ENCODE peak calls at places on chromosome 4, in seven cellular contexts. C is HepG2, J is H1, L is HCT116, F is SK-N-SH, B is GM12878, Q is K562. H is an unnamed sample.

GRCh38 chr4:81255524-81255923 is 40.5 kb upstream of the PRKG2 start:
- DNase-seq in Q (no peak), F (no peak), L (no peak), C (no peak), B (no peak), J (no peak), H (no peak)

GRCh38 chr4:121932212-121932974 is 19.5 kb downstream of the TRPC3 start:
- DNase-seq in J (no peak), C (no peak), L (no peak), Q (no peak), F (no peak), B (no peak), H (no peak)

GRCh38 chr4:48342559-48342878 is 1.2 kb downstream of the SLAIN2 start:
- DNase-seq in Q (peak), B (no peak), C (no peak), L (no peak), J (no peak), F (no peak), H (no peak)

GRCh38 chr4:169270156-169270809 is 473 bp downstream of the SH3RF1 start:
- DNase-seq in B (no peak), L (no peak), J (no peak), C (no peak), Q (peak), F (peak), H (peak)

GRCh38 chr4:134935320-134935719 is 733.7 kb upstream of the PABPC4L start:
- DNase-seq in J (no peak), F (peak), L (no peak), Q (peak), C (no peak), B (no peak), H (no peak)

GRCh38 chr4:180363817-180364216 is 1879.4 kb upstream of the TENM3 start:
- DNase-seq in J (no peak), C (no peak), B (no peak), F (no peak), L (no peak), Q (no peak), H (peak)

GRCh38 chr4:120839974-120840751 is 82.4 kb downstream of the PRDM5 start:
- DNase-seq in C (no peak), Q (no peak), J (no peak), L (no peak), F (no peak), B (no peak), H (no peak)

GRCh38 chr4:137722910-137723309 is 190.6 kb upstream of the PCDH18 start:
- DNase-seq in L (no peak), Q (no peak), J (no peak), C (no peak), F (no peak), B (no peak), H (no peak)

GRCh38 chr4:69731261-69731660 is 29.2 kb downstream of the SULT1B1 start:
- DNase-seq in J (no peak), L (no peak), B (no peak), Q (no peak), F (no peak), C (no peak), H (no peak)

GRCh38 chr4:38275331-38275821 is 315.2 kb downstream of the PTTG2 start:
- DNase-seq in B (no peak), Q (no peak), L (peak), F (no peak), J (no peak), C (peak), H (peak)
- TF ChIP-seq JUND in B (no peak), Q (no peak), L (peak), F (no peak), J (no peak), C (no peak), H (no peak)

GRCh38 chr4:75920327-75920726 is 18.1 kb upstream of the PPEF2 start:
- DNase-seq in F (no peak), B (no peak), J (no peak), L (no peak), Q (no peak), C (no peak), H (no peak)

GRCh38 chr4:75921910-75922309 is 18.9 kb downstream of the NAAA start:
- DNase-seq in Q (no peak), J (no peak), B (no peak), F (no peak), C (no peak), L (no peak), H (no peak)

GRCh38 chr4:75922588-75922987 is 18.2 kb downstream of the NAAA start:
- DNase-seq in F (no peak), Q (no peak), B (no peak), J (no peak), L (no peak), C (no peak), H (no peak)

GRCh38 chr4:75916091-75916661 is 13.9 kb upstream of the PPEF2 start:
- DNase-seq in C (peak), Q (peak), J (no peak), F (peak), B (no peak), L (peak), H (peak)

DNA sequence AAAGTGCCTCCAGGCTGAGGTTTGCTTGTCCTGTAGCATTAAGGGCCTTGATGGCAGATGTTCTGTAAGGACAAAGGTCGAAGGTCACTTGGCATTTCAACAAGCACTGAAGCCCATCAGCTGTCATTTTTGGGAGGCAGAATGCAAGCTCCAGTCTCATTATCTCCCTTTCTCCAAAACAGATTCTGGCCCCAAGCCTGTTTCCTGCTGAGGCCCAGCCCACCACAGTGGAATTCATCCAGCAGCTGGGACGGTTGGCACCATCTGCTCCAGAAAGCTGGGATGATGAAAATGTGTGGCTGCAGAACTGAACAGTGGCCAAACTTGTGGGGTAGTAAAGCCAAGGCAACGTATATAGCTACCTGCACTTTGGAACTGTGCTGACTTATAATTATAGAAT is 17.7 kb upstream of the PPEF2 start:
- DNase-seq in Q (no peak), C (no peak), L (no peak), F (no peak), J (no peak), B (no peak), H (peak)
- TF ChIP-seq JUND in Q (no peak), C (no peak), L (no peak), F (no peak), J (no peak), B (no peak), H (no peak)

DNA sequence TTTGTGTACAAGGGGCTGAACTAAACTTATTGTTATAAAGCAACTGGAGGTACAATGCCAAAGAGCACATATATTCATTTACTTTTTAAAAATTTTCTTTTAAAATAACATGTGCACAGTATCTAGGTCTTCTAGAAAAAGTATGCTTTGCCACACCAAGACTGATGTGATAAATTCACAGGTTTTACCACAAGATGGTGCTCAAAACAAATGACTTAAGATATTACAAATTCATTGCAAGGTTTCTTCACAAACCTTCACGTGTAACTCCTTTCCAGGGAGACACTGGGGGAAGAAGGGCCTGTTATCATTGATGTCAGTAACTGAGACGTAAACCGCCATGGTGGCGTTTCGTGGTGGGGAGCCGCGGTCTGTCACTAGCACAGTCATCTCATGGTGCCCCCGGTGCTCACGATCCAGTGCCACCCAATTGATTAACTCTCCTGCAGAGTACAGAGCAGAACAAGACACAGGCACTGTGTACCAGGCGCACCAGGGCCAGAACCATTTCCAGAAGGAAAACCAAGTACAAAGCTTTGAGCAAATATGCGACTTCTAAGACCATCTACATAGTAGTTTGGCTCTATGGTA is 162.2 kb downstream of the DCHS2 start:
- DNase-seq in B (no peak), J (no peak), L (no peak), F (no peak), Q (peak), C (peak), H (no peak)
- TF ChIP-seq JUND in B (no peak), J (no peak), L (no peak), F (no peak), Q (no peak), C (no peak), H (no peak)

GRCh38 chr4:54802336-54802735 is 144.6 kb downstream of the KIT start:
- DNase-seq in J (no peak), C (no peak), F (no peak), L (no peak), B (no peak), Q (no peak), H (no peak)
- TF ChIP-seq JUND in J (no peak), C (no peak), F (no peak), L (no peak), B (no peak), Q (no peak), H (no peak)

GRCh38 chr4:16117164-16117563 is 33.3 kb upstream of the PROM1 start:
- DNase-seq in Q (no peak), J (no peak), F (no peak), C (no peak), B (no peak), L (no peak), H (no peak)

GRCh38 chr4:16118090-16118489 is 34.3 kb upstream of the PROM1 start:
- DNase-seq in C (no peak), F (no peak), Q (no peak), L (no peak), J (no peak), B (no peak), H (no peak)

GRCh38 chr4:16114546-16114945 is 30.7 kb upstream of the PROM1 start:
- DNase-seq in L (no peak), C (no peak), B (no peak), J (no peak), F (no peak), Q (no peak), H (no peak)

GRCh38 chr4:16116019-16116418 is 32.2 kb upstream of the PROM1 start:
- DNase-seq in F (no peak), B (no peak), C (no peak), L (no peak), J (no peak), Q (no peak), H (no peak)

GRCh38 chr4:16116493-16116990 is 32.7 kb upstream of the PROM1 start:
- DNase-seq in F (no peak), B (no peak), J (no peak), C (peak), Q (no peak), L (no peak), H (no peak)
- TF ChIP-seq JUND in F (no peak), B (no peak), J (no peak), C (no peak), Q (no peak), L (no peak), H (no peak)

GRCh38 chr4:107380190-107380589 is 339.8 kb downstream of the PAPSS1 start:
- DNase-seq in C (no peak), J (no peak), Q (no peak), B (no peak), F (no peak), L (no peak), H (no peak)

GRCh38 chr4:107380836-107381438 is 339.1 kb downstream of the PAPSS1 start:
- DNase-seq in F (no peak), B (no peak), J (no peak), C (no peak), Q (no peak), L (no peak), H (peak)

GRCh38 chr4:107376293-107376692 is 340.2 kb upstream of the DKK2 start:
- DNase-seq in L (no peak), B (no peak), F (no peak), C (no peak), Q (no peak), J (no peak), H (no peak)

DNA sequence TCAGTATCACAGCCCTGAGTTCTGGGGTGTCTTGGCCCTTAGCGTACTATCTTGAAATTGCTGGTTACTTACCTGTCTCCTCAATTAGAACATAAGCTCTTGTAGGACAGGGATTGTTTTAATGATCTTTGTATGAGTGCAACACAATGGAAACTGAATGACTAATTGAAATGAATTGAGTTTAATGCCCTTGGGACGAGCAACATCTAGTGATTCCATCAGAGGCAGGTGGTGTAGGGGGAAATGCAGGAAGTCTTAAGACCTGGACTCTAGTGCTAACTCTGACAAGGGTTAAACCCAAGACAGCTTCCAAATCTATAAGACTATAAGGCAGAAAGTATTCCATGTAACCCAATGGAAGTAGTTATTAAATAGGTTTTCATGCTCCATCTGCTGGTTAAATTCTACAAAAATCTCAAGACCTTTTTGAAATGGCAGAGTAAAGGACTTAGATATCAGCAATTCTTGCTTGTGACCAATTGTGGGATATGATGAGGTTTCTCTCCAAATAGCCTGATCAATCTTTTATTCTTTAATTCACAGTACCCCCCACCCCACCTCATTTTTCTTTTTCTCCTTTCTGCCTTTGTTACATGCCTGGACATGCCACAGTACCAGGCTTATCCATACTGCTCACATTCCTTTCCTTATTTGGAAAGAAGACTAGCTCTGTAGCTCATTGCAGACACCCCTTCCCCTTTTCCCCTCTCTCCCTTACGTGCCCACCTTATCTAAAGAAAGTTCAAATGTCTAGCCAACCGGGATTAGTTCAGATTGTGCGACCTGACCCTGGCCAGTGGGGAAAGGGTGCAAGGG is 340.8 kb downstream of the PAPSS1 start:
- DNase-seq in J (no peak), C (no peak), L (no peak), F (no peak), B (no peak), Q (no peak), H (no peak)
- TF ChIP-seq JUND in J (no peak), C (no peak), L (no peak), F (no peak), B (no peak), Q (no peak), H (no peak)

H was measured in T47D.